ENCODE peak calls at places on chromosomes 3 and 15, in five cellular contexts. D is spleen, Q is transverse colon, G is sigmoid colon, M is K562. W is an unnamed sample.
A peak's percentile ranks its signal among the peaks of the same experiment; 100 is the strongest.

GRCh38 chr3:136473716-136474326 is 223.7 kb downstream of the PCCB start:
- DNase-seq in D (no peak), Q (no peak), G (no peak), M (no peak), W (no peak)

GRCh38 chr3:119184808-119185690 is 11.7 kb downstream of the UPK1B start:
- DNase-seq in D (no peak), Q (no peak), G (no peak), M (no peak), W (no peak)

GRCh38 chr3:157059661-157060060 is 100.3 kb downstream of the CCNL1 start:
- DNase-seq in D (no peak), Q (no peak), G (no peak), M (no peak), W (no peak)

GRCh38 chr3:37609711-37610110 is 252.0 kb upstream of the CTDSPL start:
- DNase-seq in D (no peak), Q (no peak), G (no peak), M (no peak), W (no peak)

GRCh38 chr15:70597056-70597603 is 166.2 kb downstream of the UACA start:
- DNase-seq in D (no peak), Q (no peak), G (no peak), M (no peak), W (no peak)

GRCh38 chr3:32675650-32676049 is 9.3 kb upstream of the CNOT10 start:
- DNase-seq in D (no peak), Q (no peak), G (no peak), M (no peak), W (no peak)

GRCh38 chr3:192819001-192819569 is 91.7 kb upstream of the FGF12 start:
- DNase-seq in D (no peak), Q (no peak), G (no peak), M (no peak), W (no peak)

GRCh38 chr15:57758556-57758955 is 52.0 kb downstream of the POLR2M start:
- DNase-seq in D (no peak), Q (no peak), G (no peak), M (no peak), W (no peak)

GRCh38 chr15:87967951-87968350 is 288.6 kb downstream of the NTRK3 start:
- DNase-seq in D (no peak), Q (no peak), G (no peak), M (no peak), W (no peak)

DNA sequence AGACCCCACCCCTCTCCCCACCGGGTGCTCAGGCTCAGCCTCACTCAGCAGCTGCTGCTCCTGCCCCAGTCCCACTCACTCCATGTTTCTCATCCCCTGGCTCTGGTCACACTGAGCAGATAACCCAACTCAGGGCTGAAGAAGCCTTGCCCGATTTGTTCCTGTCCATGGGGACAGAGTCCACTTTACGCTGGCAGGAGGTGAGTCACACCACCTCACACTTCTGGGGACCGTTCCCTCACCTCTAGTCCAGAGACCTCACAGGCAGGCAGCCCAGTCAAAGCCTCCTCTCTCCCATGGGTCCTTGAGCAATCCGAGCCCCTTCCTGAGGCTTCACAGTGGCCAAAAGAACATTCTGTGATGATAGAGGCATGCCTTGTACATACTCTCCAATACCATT is 1.4 kb downstream of the CIDEC start:
- DNase-seq in D (no peak), Q (peak; percentile 72), G (no peak), M (no peak), W (no peak)
- TF ChIP-seq POLR2A in D (no peak), Q (peak; percentile 54), G (no peak), M (no peak), W (no peak)

DNA sequence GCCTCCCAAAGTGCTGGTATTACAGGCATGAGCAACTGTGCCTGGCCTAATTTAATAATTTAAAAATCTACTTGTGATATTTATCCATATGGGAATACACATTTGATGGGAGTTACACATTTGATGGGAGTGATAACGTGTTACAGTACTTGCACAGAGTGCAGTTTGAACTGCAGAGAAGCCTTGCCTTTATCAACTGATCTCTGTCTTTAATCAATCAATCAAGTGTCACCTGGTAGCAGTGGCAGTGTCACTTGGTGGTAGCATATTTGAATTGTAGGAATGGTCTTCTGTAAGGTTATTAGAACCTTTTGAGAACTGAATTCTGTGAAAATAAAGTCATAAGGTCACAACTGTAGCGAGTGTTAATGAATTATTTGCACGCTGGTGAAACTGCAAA is 37.8 kb downstream of the SIDT1 start:
- DNase-seq in D (no peak), Q (no peak), G (no peak), M (no peak), W (no peak)
- TF ChIP-seq POLR2AphosphoS5 in D (no peak), Q (no peak), G (no peak), M (no peak), W (no peak)

DNA sequence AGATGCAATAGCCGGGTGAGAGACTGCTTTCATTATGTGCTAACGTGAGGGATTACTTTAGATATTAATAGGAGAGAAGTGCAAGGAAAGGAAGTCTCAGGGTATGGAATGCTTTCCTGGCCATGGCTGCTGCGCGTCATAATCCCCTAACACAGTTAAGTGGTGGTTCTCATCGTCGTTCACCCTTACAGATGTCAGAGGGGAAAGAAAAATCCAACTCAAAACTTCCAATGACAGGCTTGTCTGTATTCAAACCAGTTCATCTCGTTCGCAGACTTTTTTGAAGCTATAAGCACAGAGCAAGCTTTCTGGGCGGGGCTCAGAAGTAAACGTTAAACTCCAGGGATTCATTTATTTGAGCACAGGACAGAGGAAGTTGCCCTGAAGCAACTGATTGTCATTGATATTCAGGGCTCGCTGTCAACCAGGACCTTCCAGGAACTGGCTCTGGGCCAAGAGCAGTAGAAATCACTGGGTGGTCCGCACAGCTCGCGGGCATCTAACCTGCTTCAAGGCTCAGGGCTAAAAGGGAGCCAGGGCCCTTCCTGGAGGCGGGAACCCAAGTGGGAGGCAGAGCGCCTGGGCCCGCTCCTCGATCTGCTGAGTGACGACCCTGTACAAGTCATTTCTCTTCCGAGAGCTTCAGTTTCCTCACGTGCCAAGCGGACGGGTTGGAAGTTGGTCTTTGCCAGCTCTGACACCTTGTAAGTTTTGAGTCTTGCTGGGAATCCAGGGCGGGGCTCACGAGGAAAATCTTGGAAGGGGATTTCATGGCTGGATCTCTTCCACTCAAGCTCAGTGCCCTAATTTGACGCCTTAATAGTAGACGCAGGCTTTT is 1.1 kb upstream of the LPP start:
- DNase-seq in D (peak; percentile 82), Q (peak; percentile 59), G (peak; percentile 81), M (no peak), W (no peak)
- TF ChIP-seq POLR2A in D (no peak), Q (peak; percentile 27), G (no peak), M (no peak), W (no peak)

GRCh38 chr15:34223904-34224596 is 766 bp upstream of the EMC4 start:
- DNase-seq in D (no peak), Q (peak; percentile 9), G (no peak), M (peak; percentile 25), W (no peak)
- TF ChIP-seq POLR2AphosphoS5 in D (no peak), Q (no peak), G (no peak), M (no peak), W (no peak)

GRCh38 chr15:83928878-83929418 is 275.0 kb downstream of the ADAMTSL3 start:
- DNase-seq in D (no peak), Q (no peak), G (no peak), M (no peak), W (no peak)

GRCh38 chr15:83929619-83930018 is 275.7 kb downstream of the ADAMTSL3 start:
- DNase-seq in D (no peak), Q (no peak), G (no peak), M (no peak), W (no peak)

GRCh38 chr15:83930392-83930791 is 276.5 kb downstream of the ADAMTSL3 start:
- DNase-seq in D (no peak), Q (no peak), G (no peak), M (no peak), W (no peak)

GRCh38 chr15:83928392-83928734 is 274.4 kb downstream of the ADAMTSL3 start:
- DNase-seq in D (no peak), Q (no peak), G (no peak), M (no peak), W (no peak)

GRCh38 chr15:83930813-83931212 is 276.9 kb downstream of the ADAMTSL3 start:
- DNase-seq in D (no peak), Q (no peak), G (peak; percentile 77), M (no peak), W (no peak)
- TF ChIP-seq POLR2A in D (no peak), Q (no peak), G (no peak), M (no peak), W (no peak)

DNA sequence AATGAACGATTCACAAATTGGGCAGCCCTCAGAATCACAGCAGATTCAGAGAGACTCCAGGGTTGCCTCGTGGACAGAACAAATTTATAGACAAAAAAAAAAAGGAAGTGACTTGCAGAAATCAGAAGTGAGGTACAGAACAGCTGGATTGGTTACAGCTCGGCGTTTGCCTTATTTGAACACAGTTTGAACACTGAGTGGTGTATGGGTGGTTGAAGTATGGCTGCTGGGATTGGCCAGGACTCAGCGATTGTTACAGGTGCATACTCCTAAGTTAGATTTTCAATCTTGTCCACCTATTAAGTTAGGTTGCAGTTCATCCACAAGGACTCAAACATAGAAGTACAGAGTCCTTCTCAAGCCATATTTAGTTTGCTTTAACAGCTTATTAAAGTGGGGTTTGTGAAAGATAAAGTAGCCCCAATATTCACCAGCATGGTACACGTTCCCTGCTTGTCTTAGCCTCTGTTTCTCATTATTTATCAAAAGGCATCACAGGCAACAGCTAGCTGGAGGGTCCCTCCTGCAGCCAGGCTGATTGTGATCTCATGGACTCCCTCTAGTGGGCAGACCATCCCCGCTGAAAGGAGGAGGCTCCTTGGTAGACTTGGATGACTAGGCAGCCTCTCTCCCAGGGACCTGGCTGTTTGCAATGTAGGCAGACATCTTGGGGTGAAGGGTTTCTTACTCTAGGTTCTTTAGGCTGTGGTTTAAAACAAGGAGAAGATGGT is 17.6 kb upstream of the ALDH1L1 start:
- DNase-seq in D (no peak), Q (peak; percentile 63), G (peak; percentile 87), M (peak; percentile 28), W (peak; percentile 41)
- TF ChIP-seq POLR2AphosphoS5 in D (no peak), Q (no peak), G (no peak), M (no peak), W (no peak)

DNA sequence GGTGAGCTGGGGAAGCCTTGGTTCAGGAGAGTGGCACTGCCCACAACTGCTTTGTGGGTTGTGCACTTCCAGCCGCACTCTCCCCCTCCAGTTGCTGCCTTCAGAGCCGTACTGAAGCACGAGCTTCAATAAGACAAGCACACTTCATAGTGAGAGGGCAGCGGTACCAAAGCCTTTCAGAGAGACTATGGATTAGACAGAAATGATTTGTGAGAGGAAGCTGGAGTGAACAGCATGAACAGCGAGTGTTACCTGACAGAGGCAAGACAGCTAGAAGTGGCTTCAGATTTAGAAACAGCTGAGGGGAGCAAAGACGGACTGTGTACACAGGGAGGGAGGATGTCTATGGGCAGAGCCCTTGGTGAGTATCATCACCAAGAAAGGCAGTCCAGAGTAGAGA is 31.1 kb downstream of the HCLS1 start:
- DNase-seq in D (no peak), Q (no peak), G (no peak), M (no peak), W (no peak)
- TF ChIP-seq POLR2A in D (no peak), Q (no peak), G (no peak), M (no peak), W (no peak)

GRCh38 chr3:177197041-177197933 is at the start of gene TBL1XR1:
- DNase-seq in D (peak; percentile 96), Q (peak; percentile 95), G (peak; percentile 97), M (peak; percentile 94), W (peak; percentile 74)
- TF ChIP-seq POLR2AphosphoS5 in D (peak; percentile 80), Q (peak; percentile 91), G (peak; percentile 84), M (peak; percentile 29), W (no peak)